ENCODE peak calls at places on chromosomes 6 and 20, in six cellular contexts. K is stimulated activated CD8-positive, alpha-beta memory T cell treated with anti-CD3 and anti-CD28 coated beads, Interleukin-7, amount 100 ng/mL, for 4 hours; G is T-helper 2 cell treated with Interferon-gamma antibody and Interleukin-4, amounts not matched to agents 5 μg/mL and 100 μg/mL, for 36 hours; B is uterus; L is amniotic epithelial cell; I is NCI-H1092 treated with DMSO at 0.1 percent for 48 hours. U is an unnamed sample.
A peak's percentile ranks its signal among the peaks of the same experiment; 100 is the strongest.

GRCh38 chr20:54820392-54820791 is 345.0 kb downstream of the DOK5 start:
- DNase-seq in K (no peak), G (no peak), B (no peak), L (no peak), I (no peak), U (no peak)

GRCh38 chr6:119043265-119043664 is 35.2 kb downstream of the FAM184A start:
- DNase-seq in K (no peak), G (no peak), B (no peak), L (no peak), I (no peak), U (no peak)

GRCh38 chr6:97060254-97060653 is 135.7 kb downstream of the KLHL32 start:
- DNase-seq in K (no peak), G (no peak), B (no peak), L (no peak), I (no peak), U (no peak)

GRCh38 chr6:151389640-151390275 is 1.6 kb downstream of the ZBTB2 start:
- DNase-seq in K (peak; percentile 17), G (no peak), B (peak; percentile 65), L (peak; percentile 68), I (peak; percentile 75), U (peak; percentile 87)

GRCh38 chr6:11231564-11232176 is 798 bp downstream of the NEDD9 start:
- DNase-seq in K (no peak), G (no peak), B (no peak), L (no peak), I (no peak), U (no peak)

GRCh38 chr20:47357296-47358051 is 975 bp upstream of the ZMYND8 start:
- DNase-seq in K (peak; percentile 45), G (peak; percentile 57), B (peak; percentile 86), L (peak; percentile 99), I (peak; percentile 90), U (no peak)

GRCh38 chr6:21508753-21509152 is 84.8 kb upstream of the SOX4 start:
- DNase-seq in K (no peak), G (no peak), B (no peak), L (no peak), I (no peak), U (no peak)

GRCh38 chr6:161745594-161745993 is 471.7 kb upstream of the AGPAT4 start:
- DNase-seq in K (no peak), G (no peak), B (no peak), L (no peak), I (no peak), U (no peak)

GRCh38 chr6:78749326-78749725 is 118.0 kb upstream of the IRAK1BP1 start:
- DNase-seq in K (no peak), G (no peak), B (no peak), L (no peak), I (no peak), U (no peak)

GRCh38 chr6:120378582-120379220 is 955.6 kb downstream of the TBC1D32 start:
- DNase-seq in K (no peak), G (no peak), B (no peak), L (peak; percentile 43), I (no peak), U (peak; percentile 8)

GRCh38 chr20:61936701-61937131 is 129.0 kb downstream of the TAF4 start:
- DNase-seq in K (no peak), G (no peak), B (no peak), L (no peak), I (no peak), U (no peak)

GRCh38 chr6:152459245-152459644 is 177.9 kb downstream of the SYNE1 start:
- DNase-seq in K (no peak), G (no peak), B (no peak), L (no peak), I (no peak), U (no peak)

GRCh38 chr6:46281110-46281509 is 110.3 kb upstream of the ENPP5 start:
- DNase-seq in K (no peak), G (no peak), B (no peak), L (no peak), I (no peak), U (no peak)

GRCh38 chr20:1835531-1835930 is 59.7 kb upstream of the SIRPA start:
- DNase-seq in K (no peak), G (no peak), B (no peak), L (no peak), I (no peak), U (no peak)

GRCh38 chr6:156780117-156780641 is 3.0 kb downstream of the ARID1B start:
- DNase-seq in K (peak; percentile 56), G (peak; percentile 63), B (no peak), L (peak; percentile 94), I (peak; percentile 84), U (peak; percentile 96)

GRCh38 chr6:226516-227073 is 65.7 kb upstream of the DUSP22 start:
- DNase-seq in K (no peak), G (no peak), B (no peak), L (no peak), I (no peak), U (no peak)

GRCh38 chr6:52877168-52877567 is 32.3 kb downstream of the GSTA3 start:
- DNase-seq in K (no peak), G (peak; percentile 14), B (no peak), L (peak; percentile 94), I (no peak), U (no peak)

GRCh38 chr6:150588862-150589499 is 10.7 kb upstream of the PLEKHG1 start:
- DNase-seq in K (no peak), G (no peak), B (no peak), L (no peak), I (peak; percentile 20), U (no peak)

GRCh38 chr6:46917002-46917401 is 4.7 kb downstream of the ADGRF5 start:
- DNase-seq in K (no peak), G (no peak), B (no peak), L (no peak), I (no peak), U (peak; percentile 29)

GRCh38 chr20:61866165-61866564 is 199.5 kb downstream of the TAF4 start:
- DNase-seq in K (no peak), G (no peak), B (no peak), L (no peak), I (no peak), U (no peak)

GRCh38 chr20:50388733-50389436 is 121.3 kb upstream of the PTPN1 start:
- DNase-seq in K (no peak), G (no peak), B (no peak), L (no peak), I (no peak), U (no peak)

GRCh38 chr20:17442588-17442987 is 88.6 kb downstream of the BFSP1 start:
- DNase-seq in K (no peak), G (no peak), B (no peak), L (no peak), I (peak; percentile 8), U (no peak)

GRCh38 chr6:57310817-57311157 is 6.6 kb upstream of the PRIM2 start:
- DNase-seq in K (no peak), G (no peak), B (no peak), L (no peak), I (no peak), U (no peak)

GRCh38 chr6:54083301-54083700 is 27.9 kb upstream of the MLIP start:
- DNase-seq in K (no peak), G (no peak), B (no peak), L (no peak), I (no peak), U (no peak)

GRCh38 chr6:20691185-20691584 is 156.9 kb downstream of the CDKAL1 start:
- DNase-seq in K (no peak), G (no peak), B (no peak), L (no peak), I (peak; percentile 78), U (peak; percentile 95)

GRCh38 chr20:32160341-32160740 is 47.2 kb downstream of the PLAGL2 start:
- DNase-seq in K (no peak), G (no peak), B (no peak), L (no peak), I (no peak), U (no peak)

GRCh38 chr6:43391448-43392031 is 22.1 kb upstream of the ZNF318 start:
- DNase-seq in K (no peak), G (no peak), B (no peak), L (no peak), I (no peak), U (no peak)

GRCh38 chr20:47493175-47493953 is 8.3 kb upstream of the NCOA3 start:
- DNase-seq in K (no peak), G (peak; percentile 62), B (peak; percentile 90), L (peak; percentile 81), I (peak; percentile 68), U (peak; percentile 43)

GRCh38 chr6:100346828-100347227 is 117.9 kb downstream of the SIM1 start:
- DNase-seq in K (no peak), G (no peak), B (no peak), L (peak; percentile 30), I (no peak), U (no peak)

GRCh38 chr20:1440024-1440423 is 26.6 kb downstream of the NSFL1C start:
- DNase-seq in K (no peak), G (no peak), B (no peak), L (peak; percentile 18), I (no peak), U (no peak)

U was measured in NCI-H748 treated with DMSO at 0.1 percent for 48 hours.